ENCODE peak calls at places on chromosomes 1 and 21, in ten cellular contexts. C is body of pancreas, L is NB4, Q is Peyer's patch, X is bronchial epithelial cell, Z is astrocyte of the spinal cord, M is astrocyte, P is GM12865, F is right lobe of liver, O is nephron progenitor cell. S is an unnamed sample.

GRCh38 chr1:198577444-198577843 is 37.0 kb upstream of the ATP6V1G3 start:
- DNase-seq in C (no peak), L (no peak), Q (no peak), X (peak), Z (peak), M (peak), P (no peak), F (no peak), O (no peak), S (no peak)

GRCh38 chr1:166069390-166069789 is 97.4 kb downstream of the FAM78B start:
- DNase-seq in C (no peak), L (peak), Q (no peak), X (no peak), Z (no peak), M (peak), P (no peak), F (no peak), O (peak), S (peak)

GRCh38 chr1:174877208-174877673 is 122.5 kb upstream of the CACYBP start:
- DNase-seq in C (peak), L (no peak), Q (peak), X (no peak), Z (no peak), M (no peak), P (no peak), F (no peak), O (no peak), S (no peak)

GRCh38 chr1:84344286-84344685 is 42.8 kb downstream of the SAMD13 start:
- DNase-seq in C (no peak), L (peak), Q (no peak), X (peak), Z (peak), M (peak), P (no peak), F (no peak), O (no peak), S (no peak)

GRCh38 chr1:84956097-84956496 is 40.8 kb downstream of the MCOLN2 start:
- DNase-seq in C (no peak), L (no peak), Q (no peak), X (no peak), Z (no peak), M (no peak), P (no peak), F (no peak), O (no peak), S (no peak)

GRCh38 chr1:15207031-15207828 is 39.8 kb upstream of the FHAD1 start:
- DNase-seq in C (no peak), L (no peak), Q (no peak), X (no peak), Z (no peak), M (no peak), P (no peak), F (no peak), O (peak), S (no peak)

GRCh38 chr1:73781257-73781656 is 416.7 kb downstream of the LRRIQ3 start:
- DNase-seq in C (no peak), L (no peak), Q (no peak), X (peak), Z (peak), M (peak), P (no peak), F (no peak), O (no peak), S (no peak)

GRCh38 chr1:90708236-90708786 is 8.8 kb downstream of the BARHL2 start:
- DNase-seq in C (no peak), L (no peak), Q (no peak), X (no peak), Z (no peak), M (no peak), P (no peak), F (no peak), O (no peak), S (no peak)

GRCh38 chr1:35883681-35884155 is 709 bp downstream of the AGO1 start:
- DNase-seq in C (peak), L (peak), Q (peak), X (no peak), Z (peak), M (no peak), P (peak), F (peak), O (peak), S (peak)

GRCh38 chr1:116918714-116919357 is 9.1 kb downstream of the PTGFRN start:
- DNase-seq in C (no peak), L (no peak), Q (no peak), X (peak), Z (no peak), M (no peak), P (no peak), F (no peak), O (no peak), S (no peak)

GRCh38 chr1:43349594-43350306 is 9.0 kb upstream of the CDC20 start:
- DNase-seq in C (no peak), L (no peak), Q (no peak), X (peak), Z (peak), M (peak), P (peak), F (no peak), O (no peak), S (no peak)

GRCh38 chr1:119516680-119517079 is 9.7 kb downstream of the HSD3B1 start:
- DNase-seq in C (no peak), L (no peak), Q (no peak), X (no peak), Z (no peak), M (no peak), P (peak), F (no peak), O (no peak), S (no peak)

GRCh38 chr1:157639800-157640199 is 41.9 kb upstream of the FCRL4 start:
- DNase-seq in C (no peak), L (no peak), Q (no peak), X (no peak), Z (no peak), M (no peak), P (no peak), F (no peak), O (no peak), S (no peak)

GRCh38 chr1:147625274-147625986 is 44.9 kb downstream of the ACP6 start:
- DNase-seq in C (no peak), L (peak), Q (no peak), X (no peak), Z (no peak), M (no peak), P (no peak), F (no peak), O (no peak), S (no peak)

GRCh38 chr1:46508760-46509159 is 19.1 kb downstream of the DMBX1 start:
- DNase-seq in C (no peak), L (peak), Q (no peak), X (peak), Z (no peak), M (no peak), P (no peak), F (no peak), O (no peak), S (no peak)

DNA sequence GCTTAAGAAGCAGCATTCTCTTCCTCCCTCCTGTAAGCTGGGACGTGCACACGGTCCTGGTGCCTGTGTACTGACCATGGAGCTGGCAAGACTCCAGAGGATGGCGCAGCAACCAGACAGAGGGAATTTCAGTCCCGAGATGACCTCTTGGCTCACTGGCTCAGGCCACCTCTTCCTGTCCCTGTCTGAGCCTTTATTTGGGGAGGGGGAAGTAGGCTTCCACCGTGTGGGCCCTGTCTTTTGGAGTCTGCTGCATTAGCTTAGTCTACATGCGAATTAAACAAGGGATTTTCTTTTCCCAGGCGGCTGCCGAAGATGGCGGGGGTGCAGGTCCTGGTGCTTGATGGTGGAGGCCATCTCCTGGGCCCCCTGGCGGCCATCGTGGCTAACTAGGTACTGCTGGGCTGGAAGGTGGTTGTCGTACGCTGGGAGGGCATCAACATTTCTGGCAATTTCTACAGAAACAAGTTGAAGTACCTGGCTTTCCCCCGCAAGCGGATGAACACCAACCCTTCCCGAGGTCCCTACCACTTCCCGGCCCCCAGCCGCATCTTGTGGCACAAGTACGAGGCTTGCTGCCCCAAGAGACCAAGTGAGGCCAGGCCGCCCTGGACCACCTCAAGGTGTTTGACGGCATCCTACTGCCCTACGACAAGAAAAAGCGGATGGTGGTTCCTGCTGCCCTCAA is 10.2 kb downstream of the IL24 start:
- DNase-seq in C (no peak), L (peak), Q (no peak), X (no peak), Z (no peak), M (no peak), P (no peak), F (peak), O (peak), S (no peak)
- TF ChIP-seq CTCF in C (no peak), L (peak), Q (no peak), X (peak), Z (peak), M (no peak), P (peak), F (peak), O (peak), S (peak)

GRCh38 chr1:2443285-2444137 is 31.1 kb upstream of the PEX10 start:
- DNase-seq in C (no peak), L (no peak), Q (no peak), X (no peak), Z (no peak), M (no peak), P (no peak), F (no peak), O (peak), S (no peak)
- TF ChIP-seq CTCF in C (no peak), L (no peak), Q (no peak), X (peak), Z (peak), M (no peak), P (peak), F (peak), O (no peak), S (peak)

GRCh38 chr21:21232320-21232719 is 234.1 kb downstream of the NCAM2 start:
- DNase-seq in C (no peak), L (peak), Q (no peak), X (peak), Z (peak), M (no peak), P (no peak), F (no peak), O (peak), S (no peak)
- TF ChIP-seq CTCF in C (no peak), L (peak), Q (no peak), X (no peak), Z (peak), M (peak), P (no peak), F (peak), O (peak), S (peak)

GRCh38 chr1:197521118-197521739 is 253.2 kb downstream of the CRB1 start:
- DNase-seq in C (no peak), L (peak), Q (no peak), X (peak), Z (peak), M (peak), P (peak), F (no peak), O (peak), S (peak)

GRCh38 chr1:197526736-197527371 is 248.4 kb downstream of the DENND1B start:
- DNase-seq in C (no peak), L (peak), Q (no peak), X (peak), Z (peak), M (peak), P (peak), F (no peak), O (no peak), S (no peak)
- TF ChIP-seq CTCF in C (peak), L (no peak), Q (peak), X (no peak), Z (peak), M (peak), P (peak), F (peak), O (peak), S (peak)

GRCh38 chr1:88922214-88922613 is 30.8 kb upstream of the GTF2B start:
- DNase-seq in C (no peak), L (no peak), Q (no peak), X (no peak), Z (no peak), M (no peak), P (no peak), F (no peak), O (no peak), S (no peak)
- TF ChIP-seq CTCF in C (no peak), L (no peak), Q (no peak), X (no peak), Z (no peak), M (no peak), P (no peak), F (no peak), O (no peak), S (no peak)

DNA sequence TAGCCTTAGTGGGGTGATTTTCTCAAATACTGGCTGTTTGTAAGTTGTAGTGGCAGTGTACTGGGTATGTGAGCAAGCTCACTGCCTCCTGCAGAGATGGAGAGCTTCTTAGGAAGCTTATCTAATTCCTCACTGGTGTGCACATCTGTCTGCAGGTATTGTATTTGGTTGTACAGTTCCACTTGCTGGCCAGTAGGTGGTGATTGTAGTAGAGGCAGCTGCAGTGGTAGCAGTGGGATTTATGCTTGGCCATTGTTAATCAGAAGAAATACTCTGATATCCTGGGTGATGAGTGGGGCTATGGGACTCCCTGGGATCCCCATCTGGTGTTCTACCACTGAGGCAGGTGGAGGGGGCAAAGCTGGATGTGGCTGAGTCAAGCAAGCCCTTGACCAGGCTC is 276.1 kb upstream of the SPAG17 start:
- DNase-seq in C (no peak), L (peak), Q (no peak), X (peak), Z (no peak), M (no peak), P (peak), F (no peak), O (no peak), S (no peak)
- TF ChIP-seq CTCF in C (no peak), L (peak), Q (no peak), X (peak), Z (peak), M (no peak), P (peak), F (peak), O (no peak), S (peak)

GRCh38 chr1:234435620-234436019 is 43.4 kb downstream of the TARBP1 start:
- DNase-seq in C (no peak), L (no peak), Q (no peak), X (no peak), Z (no peak), M (no peak), P (no peak), F (no peak), O (no peak), S (no peak)

GRCh38 chr1:234434706-234435105 is 44.3 kb downstream of the TARBP1 start:
- DNase-seq in C (no peak), L (no peak), Q (no peak), X (no peak), Z (no peak), M (no peak), P (no peak), F (no peak), O (no peak), S (no peak)

GRCh38 chr1:234438579-234438978 is 40.4 kb downstream of the TARBP1 start:
- DNase-seq in C (no peak), L (no peak), Q (no peak), X (no peak), Z (no peak), M (no peak), P (no peak), F (no peak), O (no peak), S (no peak)

GRCh38 chr1:234440348-234440747 is 38.6 kb downstream of the TARBP1 start:
- DNase-seq in C (no peak), L (no peak), Q (no peak), X (no peak), Z (no peak), M (no peak), P (no peak), F (no peak), O (no peak), S (no peak)

DNA sequence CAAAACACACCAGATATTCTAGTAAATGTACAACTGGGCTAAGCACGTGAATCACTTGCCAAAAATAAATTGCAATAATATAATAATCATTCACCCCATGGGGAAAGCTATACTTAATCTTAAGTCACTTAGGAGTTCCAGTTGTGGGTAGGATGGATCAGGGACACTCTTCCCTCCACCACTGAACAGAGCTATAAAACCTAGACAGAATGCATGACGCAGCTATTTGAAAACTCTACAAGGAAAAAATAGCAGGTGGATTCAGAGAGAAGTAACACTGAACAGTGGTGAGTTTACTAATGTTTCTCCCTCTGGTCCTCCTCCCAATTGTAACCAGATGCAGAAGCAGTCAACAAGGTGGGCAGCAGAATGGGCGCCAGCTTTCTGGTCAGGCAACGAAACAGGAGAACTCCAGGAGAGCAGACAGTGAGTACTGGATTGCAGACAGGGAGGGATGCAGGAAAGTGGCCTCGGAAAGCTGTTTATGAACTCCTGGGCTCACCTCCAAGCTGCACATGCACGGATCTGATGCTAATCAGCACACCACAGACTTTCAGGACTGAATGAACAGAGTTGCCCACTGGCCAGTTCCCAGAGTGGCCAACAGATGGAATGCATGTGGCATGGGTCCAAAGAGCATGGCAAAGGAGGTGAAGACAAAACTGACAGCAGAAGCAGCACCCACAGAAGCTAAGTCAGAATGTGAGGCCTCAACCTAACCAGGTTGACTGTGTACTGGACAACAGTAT is 41.4 kb downstream of the TARBP1 start:
- DNase-seq in C (peak), L (no peak), Q (no peak), X (no peak), Z (peak), M (peak), P (no peak), F (no peak), O (no peak), S (no peak)
- TF ChIP-seq CTCF in C (no peak), L (no peak), Q (no peak), X (no peak), Z (no peak), M (no peak), P (no peak), F (no peak), O (no peak), S (no peak)

GRCh38 chr21:35441868-35442582 is 392.9 kb upstream of the RUNX1 start:
- DNase-seq in C (no peak), L (no peak), Q (no peak), X (no peak), Z (no peak), M (no peak), P (no peak), F (no peak), O (no peak), S (no peak)
- TF ChIP-seq CTCF in C (no peak), L (no peak), Q (no peak), X (no peak), Z (peak), M (no peak), P (no peak), F (no peak), O (no peak), S (no peak)

GRCh38 chr1:246261641-246262040 is 245.4 kb downstream of the SMYD3 start:
- DNase-seq in C (no peak), L (peak), Q (no peak), X (no peak), Z (no peak), M (no peak), P (no peak), F (no peak), O (no peak), S (no peak)
- TF ChIP-seq CTCF in C (no peak), L (no peak), Q (no peak), X (no peak), Z (peak), M (no peak), P (no peak), F (peak), O (no peak), S (no peak)

GRCh38 chr1:236304682-236305081 is 22.9 kb upstream of the ERO1B start:
- DNase-seq in C (no peak), L (no peak), Q (no peak), X (no peak), Z (no peak), M (no peak), P (no peak), F (no peak), O (no peak), S (no peak)

GRCh38 chr1:236303675-236304074 is 21.9 kb upstream of the ERO1B start:
- DNase-seq in C (no peak), L (peak), Q (no peak), X (peak), Z (no peak), M (no peak), P (peak), F (no peak), O (no peak), S (no peak)

GRCh38 chr1:236311040-236311439 is 29.3 kb upstream of the ERO1B start:
- DNase-seq in C (no peak), L (peak), Q (no peak), X (no peak), Z (no peak), M (no peak), P (peak), F (no peak), O (no peak), S (no peak)

GRCh38 chr1:236308827-236309226 is 27.1 kb upstream of the ERO1B start:
- DNase-seq in C (no peak), L (no peak), Q (no peak), X (no peak), Z (no peak), M (no peak), P (no peak), F (no peak), O (no peak), S (no peak)

GRCh38 chr1:236307437-236307836 is 25.7 kb upstream of the ERO1B start:
- DNase-seq in C (no peak), L (no peak), Q (no peak), X (no peak), Z (no peak), M (no peak), P (no peak), F (no peak), O (no peak), S (no peak)
- TF ChIP-seq CTCF in C (no peak), L (no peak), Q (no peak), X (no peak), Z (no peak), M (no peak), P (no peak), F (no peak), O (no peak), S (no peak)

S was measured in progenitor cell of endocrine pancreas.